ENCODE peak calls at places on chromosomes 16 and 17, in five cellular contexts. O is GM04504, U is sigmoid colon, Q is activated T-helper 1 cell treated with Interleukin-2 at 50 U/mL for 16 hours, Y is ELR. T is an unnamed sample.

GRCh38 chr16:87463722-87464690 is 28.8 kb downstream of the ZCCHC14 start:
- DNase-seq in O (no peak), U (no peak), Y (peak), Q (no peak), T (peak)

GRCh38 chr16:90077757-90078593 is 844 bp upstream of the PRDM7 start:
- DNase-seq in O (no peak), Y (peak), Q (peak), U (no peak), T (no peak)

GRCh38 chr17:36485805-36486203 is 677 bp upstream of the ZNHIT3 start:
- DNase-seq in U (no peak), O (no peak), Y (no peak), Q (no peak), T (no peak)

GRCh38 chr16:17104654-17105053 is 366.1 kb downstream of the XYLT1 start:
- DNase-seq in Q (no peak), Y (no peak), U (no peak), O (no peak), T (no peak)

GRCh38 chr16:85420501-85421337 is 192.4 kb upstream of the GSE1 start:
- DNase-seq in Q (peak), O (peak), Y (peak), U (peak), T (peak)

GRCh38 chr17:46962374-46962790 is 16.7 kb downstream of the RPRML start:
- DNase-seq in O (peak), Y (peak), U (no peak), Q (no peak), T (no peak)

GRCh38 chr17:83144421-83145357 is 65.3 kb downstream of the METRNL start:
- DNase-seq in Q (no peak), O (peak), Y (no peak), U (peak), T (no peak)

GRCh38 chr16:87895641-87896141 is 26.4 kb upstream of the SLC7A5 start:
- DNase-seq in U (no peak), Y (peak), O (peak), Q (peak), T (peak)

GRCh38 chr16:50530277-50531236 is 17.6 kb upstream of the NKD1 start:
- DNase-seq in O (no peak), U (no peak), Q (no peak), Y (no peak), T (no peak)

GRCh38 chr17:34171245-34171818 is 83.8 kb upstream of the CCL2 start:
- DNase-seq in Q (no peak), U (no peak), O (peak), Y (peak), T (peak)

GRCh38 chr17:42311240-42312034 is 23.1 kb downstream of the STAT5A start:
- DNase-seq in O (peak), U (peak), Q (no peak), Y (peak), T (no peak)

GRCh38 chr17:78133971-78134898 is 3.7 kb downstream of the TMC8 start:
- DNase-seq in Y (peak), U (no peak), Q (peak), O (no peak), T (peak)

GRCh38 chr17:45233423-45233924 is 11.8 kb downstream of the FMNL1 start:
- DNase-seq in U (no peak), O (no peak), Q (no peak), Y (no peak), T (no peak)

GRCh38 chr16:24568392-24568791 is 29.0 kb downstream of the RBBP6 start:
- DNase-seq in O (peak), Q (no peak), U (no peak), Y (peak), T (no peak)

GRCh38 chr16:84754353-84754856 is 54.6 kb downstream of the USP10 start:
- DNase-seq in Y (peak), O (peak), U (peak), Q (peak), T (peak)

GRCh38 chr17:42431758-42432161 is 8.7 kb upstream of the CAVIN1 start:
- DNase-seq in O (no peak), Y (no peak), U (no peak), Q (no peak), T (no peak)

GRCh38 chr17:28950017-28950751 is 1.1 kb downstream of the PHF12 start:
- DNase-seq in Q (peak), Y (peak), O (no peak), U (peak), T (peak)

GRCh38 chr17:62616993-62617893 is 10.2 kb upstream of the MRC2 start:
- DNase-seq in Y (no peak), O (no peak), Q (no peak), U (no peak), T (no peak)

GRCh38 chr16:79599837-79600635 is 501 bp downstream of the MAF start:
- DNase-seq in Q (peak), Y (no peak), O (no peak), U (peak), T (peak)

GRCh38 chr16:1385232-1385631 is 29.3 kb downstream of the UNKL start:
- DNase-seq in U (no peak), Q (no peak), Y (no peak), O (no peak), T (no peak)

GRCh38 chr17:38601539-38602351 is 4.0 kb downstream of the SRCIN1 start:
- DNase-seq in Q (no peak), U (no peak), O (no peak), Y (no peak), T (no peak)

GRCh38 chr16:89562027-89562599 is 1.6 kb downstream of the RPL13 start:
- DNase-seq in O (no peak), Q (no peak), U (no peak), Y (peak), T (no peak)

GRCh38 chr16:2415085-2415484 is 14.2 kb upstream of the CCNF start:
- DNase-seq in O (no peak), Q (no peak), Y (no peak), U (no peak), T (no peak)

GRCh38 chr17:76475302-76475701 is 7.9 kb downstream of the AANAT start:
- DNase-seq in U (no peak), Y (no peak), Q (no peak), O (no peak), T (no peak)

GRCh38 chr16:66652661-66653060 is 43.9 kb downstream of the CMTM4 start:
- DNase-seq in Y (no peak), O (no peak), U (peak), Q (no peak), T (no peak)

GRCh38 chr17:3512512-3513171 is 36.8 kb downstream of the ASPA start:
- DNase-seq in U (peak), Q (no peak), O (peak), Y (no peak), T (no peak)

GRCh38 chr17:46928472-46929261 is 5.7 kb downstream of the GOSR2 start:
- DNase-seq in O (no peak), Q (no peak), U (no peak), Y (peak), T (no peak)

GRCh38 chr17:40343126-40344119 is 21.1 kb downstream of the GJD3 start:
- DNase-seq in U (no peak), Q (no peak), Y (no peak), O (no peak), T (no peak)

GRCh38 chr16:49701867-49702494 is 153.9 kb downstream of the ZNF423 start:
- DNase-seq in Q (no peak), O (no peak), U (peak), Y (no peak), T (no peak)

GRCh38 chr16:88346680-88347505 is 35.9 kb upstream of the ZNF469 start:
- DNase-seq in Y (no peak), O (no peak), Q (no peak), U (no peak), T (no peak)

GRCh38 chr17:8192070-8192815 is 2.3 kb upstream of the BORCS6 start:
- DNase-seq in Q (no peak), O (peak), U (peak), Y (peak), T (no peak)

GRCh38 chr17:57009737-57010445 is 32.0 kb downstream of the SCPEP1 start:
- DNase-seq in U (no peak), Q (peak), O (peak), Y (peak), T (peak)

T was measured in activated T-helper 9 cell treated with anti-CD3 and anti-CD28 coated beads, Interleukin-2, amount 50 U/mL, for 16 hours.